ENCODE peak calls at places on chromosomes 13 and 19, in five cellular contexts. O is iPS DF 6.9; T is thyroid gland; M is CD8-positive, alpha-beta T cell; L is fibroblast of lung. A is an unnamed sample. For H3K4me1, the result is how much of the 10 kb centered on the place peaks cover.

GRCh38 chr13:43159007-43159406 is 135.6 kb downstream of the DNAJC15 start:
- DNase-seq in O (no peak), T (peak), M (no peak), L (peak), A (no peak)

GRCh38 chr19:618247-618619 is 15.1 kb downstream of the POLRMT start:
- DNase-seq in T (no peak), M (no peak), O (no peak), L (no peak), A (no peak)

GRCh38 chr19:664913-665443 is 2.0 kb upstream of the RNF126 start:
- DNase-seq in M (peak), O (peak), T (peak), L (peak), A (peak)

GRCh38 chr19:53898680-53899341 is 10.3 kb upstream of the CACNG7 start:
- DNase-seq in M (no peak), T (no peak), O (no peak), L (no peak), A (no peak)

GRCh38 chr19:54108496-54108895 is 5.8 kb downstream of the NDUFA3 start:
- DNase-seq in M (no peak), T (no peak), L (no peak), O (no peak), A (no peak)

GRCh38 chr13:38872693-38873092 is 117.9 kb downstream of the STOML3 start:
- DNase-seq in T (peak), L (peak), M (peak), O (peak), A (no peak)

GRCh38 chr19:50314724-50315700 is 14.2 kb downstream of the KCNC3 start:
- DNase-seq in L (no peak), M (no peak), O (no peak), T (no peak), A (no peak)

GRCh38 chr13:69641773-69642172 is 465.9 kb upstream of the ATXN8OS start:
- DNase-seq in M (no peak), L (no peak), O (no peak), T (no peak), A (no peak)

GRCh38 chr13:101523732-101524131 is 71.3 kb downstream of the ITGBL1 start:
- DNase-seq in T (peak), O (no peak), L (peak), M (no peak), A (no peak)

GRCh38 chr13:33140161-33140560 is 123.9 kb downstream of the KL start:
- DNase-seq in L (no peak), T (no peak), M (no peak), O (no peak), A (no peak)

GRCh38 chr13:87656311-87656710 is 14.9 kb upstream of the SLITRK5 start:
- DNase-seq in M (no peak), O (no peak), T (no peak), L (peak), A (no peak)

GRCh38 chr13:38979891-38980627 is 10.6 kb downstream of the STOML3 start:
- DNase-seq in O (no peak), L (no peak), M (no peak), T (no peak), A (no peak)

GRCh38 chr19:22784051-22784450 is at the start of gene ZNF99:
- DNase-seq in M (no peak), T (peak), O (no peak), L (no peak), A (no peak)
- H3K4me3 ChIP-seq in M (no peak), T (no peak), O (no peak), L (no peak), A (no peak)

GRCh38 chr19:40750285-40751064 is at the start of gene ACTMAP:
- DNase-seq in T (peak), O (peak), M (peak), L (peak), A (peak)

GRCh38 chr19:40747536-40747935 is 2.7 kb downstream of the ACTMAP start:
- DNase-seq in L (no peak), T (no peak), M (no peak), O (no peak), A (no peak)

GRCh38 chr19:40751065-40751923 is at the start of gene SNRPA:
- DNase-seq in T (peak), L (peak), O (peak), M (peak), A (peak)

GRCh38 chr19:40745402-40745780 is 4.9 kb downstream of the ACTMAP start:
- DNase-seq in M (no peak), L (peak), O (no peak), T (peak), A (no peak)

GRCh38 chr19:40750035-40750284 is 317 bp downstream of the ACTMAP start:
- DNase-seq in T (no peak), O (no peak), L (no peak), M (no peak), A (no peak)
- H3K4me1 ChIP-seq in T (under half), O (under half), L (under half), M (under half), A (under half)

DNA sequence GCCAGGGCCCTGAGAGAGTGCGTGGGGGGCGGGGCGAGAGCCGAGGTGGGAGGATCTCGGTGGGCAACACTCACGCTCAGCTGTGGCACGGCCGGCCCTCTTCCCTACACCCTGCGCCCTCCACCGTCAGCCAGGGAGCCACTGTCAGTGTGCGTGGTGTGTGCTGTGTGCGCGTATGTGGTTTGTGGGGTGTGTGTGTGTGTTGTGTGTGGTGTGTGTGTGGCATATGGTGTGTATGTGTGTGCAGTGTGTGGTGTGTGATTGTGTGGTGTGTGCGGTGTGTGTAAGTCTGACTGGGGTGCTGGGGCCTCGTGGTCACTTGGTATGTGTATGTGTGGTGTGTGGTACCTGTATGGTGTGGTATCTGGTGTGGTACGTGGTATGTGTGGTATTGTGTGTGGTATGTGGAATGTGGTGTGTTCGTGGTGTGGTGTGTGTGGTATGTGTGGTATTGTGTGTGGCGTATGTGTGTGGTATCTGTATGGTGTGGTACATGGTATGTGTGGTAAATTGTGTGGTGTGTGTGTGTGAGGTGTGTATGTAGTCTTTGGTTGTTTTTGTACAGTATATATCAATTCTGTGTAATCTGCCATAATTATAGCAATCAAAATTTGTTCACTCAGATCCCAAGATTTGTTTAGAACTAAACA is 5.1 kb downstream of the GRK1 start:
- DNase-seq in L (no peak), T (no peak), O (no peak), M (no peak), A (no peak)
- H3K4me3 ChIP-seq in L (no peak), T (no peak), O (no peak), M (no peak), A (no peak)

GRCh38 chr13:21040120-21040834 is 21.1 kb downstream of the LATS2 start:
- DNase-seq in M (no peak), L (no peak), O (no peak), T (no peak), A (no peak)
- H3K4me1 ChIP-seq in M (under half), L (under half), O (under half), T (half or more), A (under half)

DNA sequence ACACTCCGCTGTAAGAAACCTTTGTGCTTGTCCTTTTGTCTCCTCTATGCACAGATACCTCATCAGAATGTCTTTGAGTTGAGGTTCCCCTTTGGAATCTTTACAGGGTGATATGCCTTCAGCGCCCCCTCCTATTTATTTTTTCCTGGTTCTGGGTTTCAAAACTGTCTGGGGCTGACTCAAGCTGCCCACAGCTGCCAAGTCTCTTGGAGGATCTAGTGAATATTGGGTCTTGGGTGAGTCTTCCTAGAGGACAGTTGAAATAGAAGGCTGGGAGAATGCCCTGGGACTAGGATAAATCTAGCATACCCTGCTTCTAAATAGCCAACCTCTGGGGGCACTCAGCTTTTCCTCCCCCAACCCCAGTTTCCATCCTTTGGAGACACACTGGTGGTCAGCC is 945 bp downstream of the ZNF136 start:
- DNase-seq in T (no peak), L (peak), O (no peak), M (no peak), A (no peak)
- H3K4me3 ChIP-seq in T (no peak), L (peak), O (peak), M (peak), A (no peak)

DNA sequence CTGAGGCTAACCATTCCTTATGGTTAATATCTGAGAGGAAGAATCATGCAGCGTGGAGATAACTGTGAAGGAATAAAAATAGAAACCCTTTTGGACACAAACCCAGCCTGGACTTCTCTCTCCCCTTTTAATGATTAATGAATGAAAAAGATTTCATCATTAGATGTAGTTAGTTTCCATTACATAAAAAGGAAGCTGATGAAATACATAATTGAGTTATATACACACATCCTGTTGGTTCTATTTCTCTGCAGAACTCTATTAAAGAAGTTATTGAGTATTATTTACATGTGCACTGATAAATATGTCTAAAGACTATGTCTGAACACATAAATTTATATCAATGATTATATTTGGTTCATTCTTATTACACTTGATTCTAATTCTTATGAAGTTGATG is 465.3 kb downstream of the GPC5 start:
- DNase-seq in O (no peak), M (no peak), T (no peak), L (no peak), A (no peak)
- H3K4me1 ChIP-seq in O (under half), M (under half), T (under half), L (under half), A (under half)

DNA sequence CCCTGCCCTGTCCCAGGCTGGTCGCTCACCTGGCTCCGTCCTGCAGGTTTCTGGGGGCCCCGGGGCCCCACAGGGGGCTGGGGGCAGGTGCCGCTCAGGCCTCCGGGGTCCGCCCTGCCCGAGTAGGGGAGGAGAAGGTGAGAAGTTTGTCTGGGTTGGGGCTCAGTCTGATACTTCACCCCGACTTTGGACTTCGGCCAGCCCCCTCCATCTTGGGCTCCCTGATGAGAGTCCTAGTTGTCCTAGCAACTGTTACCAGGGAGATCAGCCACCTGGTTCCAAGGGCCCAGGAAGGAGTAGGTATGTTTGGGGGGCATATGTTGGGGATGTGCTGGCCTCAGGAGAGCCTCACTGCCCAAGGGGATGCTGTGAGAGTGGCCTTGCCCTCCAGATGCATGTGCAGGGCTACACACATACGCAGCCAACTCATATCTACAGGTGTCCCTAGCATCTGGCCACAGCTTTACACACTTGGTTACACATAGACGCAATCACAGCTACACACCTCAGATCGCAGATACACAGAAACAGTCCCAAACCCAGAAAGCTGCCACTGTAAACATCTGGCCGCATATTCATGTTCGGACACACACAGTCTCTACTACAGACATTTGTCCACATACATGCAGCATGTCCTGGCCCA is 3.4 kb downstream of the NUMBL start:
- DNase-seq in O (no peak), M (no peak), T (no peak), L (no peak), A (no peak)
- H3K4me3 ChIP-seq in O (no peak), M (no peak), T (no peak), L (no peak), A (no peak)